ENCODE peak calls at places on chromosome 13, in six cellular contexts. A is WTC11, O is K562, L is A549, J is endothelial cell of umbilical vein, V is HepG2. U is an unnamed sample.

GRCh38 chr13:92573467-92574057 is 653.0 kb upstream of the GPC6 start:
- DNase-seq in J (no peak), O (peak), L (peak), A (peak), V (peak), U (no peak)

GRCh38 chr13:45219938-45220375 is 19.1 kb upstream of the KCTD4 start:
- DNase-seq in J (peak), V (no peak), A (no peak), O (no peak), L (peak), U (no peak)

GRCh38 chr13:41222259-41222852 is 28.0 kb upstream of the KBTBD7 start:
- DNase-seq in J (peak), A (peak), L (peak), O (peak), V (peak), U (no peak)

GRCh38 chr13:34757441-34757840 is 184.6 kb upstream of the NBEA start:
- DNase-seq in A (no peak), V (no peak), L (no peak), O (no peak), J (no peak), U (no peak)

GRCh38 chr13:92187378-92187989 is 789.1 kb downstream of the GPC5 start:
- DNase-seq in L (peak), J (peak), V (peak), O (peak), A (peak), U (no peak)

GRCh38 chr13:112821340-112822055 is 131.7 kb downstream of the ATP11A start:
- DNase-seq in V (no peak), A (peak), L (no peak), J (no peak), O (no peak), U (no peak)

GRCh38 chr13:50236898-50237318 is 221.7 kb downstream of the KCNRG start:
- DNase-seq in L (no peak), O (no peak), J (no peak), A (no peak), V (no peak), U (no peak)

GRCh38 chr13:48319458-48320395 is 16.2 kb downstream of the RB1 start:
- DNase-seq in A (no peak), O (no peak), J (no peak), V (no peak), L (no peak), U (no peak)

GRCh38 chr13:32850311-32851052 is 165.7 kb upstream of the KL start:
- DNase-seq in V (no peak), O (no peak), J (no peak), A (no peak), L (no peak), U (no peak)

GRCh38 chr13:49681837-49682236 is 9.4 kb downstream of the EBPL start:
- DNase-seq in J (no peak), V (no peak), A (no peak), O (no peak), L (no peak), U (no peak)

GRCh38 chr13:47100214-47100853 is 203.5 kb upstream of the HTR2A start:
- DNase-seq in O (no peak), V (no peak), A (no peak), L (no peak), J (no peak), U (no peak)

GRCh38 chr13:31320946-31321345 is 121.2 kb downstream of the B3GLCT start:
- DNase-seq in J (no peak), O (no peak), V (no peak), L (no peak), A (no peak), U (no peak)

GRCh38 chr13:56424246-56424645 is 716.5 kb upstream of the PRR20A start:
- DNase-seq in O (no peak), J (peak), L (no peak), V (no peak), A (no peak), U (no peak)

GRCh38 chr13:86870388-86870966 is 800.7 kb upstream of the SLITRK5 start:
- DNase-seq in V (peak), A (no peak), J (peak), L (peak), O (no peak), U (no peak)

GRCh38 chr13:32587014-32587773 is 942 bp downstream of the PDS5B start:
- DNase-seq in J (peak), L (peak), V (peak), O (peak), A (peak), U (no peak)

GRCh38 chr13:76936736-76937135 is 11.6 kb upstream of the ACOD1 start:
- DNase-seq in A (no peak), J (no peak), L (no peak), O (no peak), V (no peak), U (no peak)

GRCh38 chr13:79245937-79246574 is 160.0 kb downstream of the RBM26 start:
- DNase-seq in V (no peak), L (no peak), J (no peak), O (no peak), A (no peak), U (no peak)

GRCh38 chr13:79455331-79455730 is 25.6 kb upstream of the NDFIP2 start:
- DNase-seq in L (no peak), J (no peak), O (no peak), A (no peak), V (no peak), U (no peak)

GRCh38 chr13:24071423-24072075 is 89.0 kb upstream of the SPATA13 start:
- DNase-seq in A (no peak), J (peak), V (no peak), O (no peak), L (no peak), U (no peak)

GRCh38 chr13:33745370-33746324 is 72.3 kb upstream of the RFC3 start:
- DNase-seq in J (no peak), A (no peak), L (no peak), V (no peak), O (no peak), U (no peak)

GRCh38 chr13:62119739-62120700 is 704.4 kb upstream of the PCDH20 start:
- DNase-seq in O (no peak), L (no peak), V (no peak), A (no peak), J (peak), U (no peak)

GRCh38 chr13:96819375-96819774 is 174.9 kb downstream of the OXGR1 start:
- DNase-seq in O (no peak), V (no peak), A (no peak), L (no peak), J (no peak), U (no peak)

GRCh38 chr13:96816261-96816660 is 178.0 kb downstream of the OXGR1 start:
- DNase-seq in V (no peak), J (no peak), L (no peak), O (no peak), A (no peak), U (no peak)

GRCh38 chr13:96821381-96821780 is 172.9 kb downstream of the OXGR1 start:
- DNase-seq in V (no peak), L (no peak), O (no peak), A (no peak), J (no peak), U (no peak)

GRCh38 chr13:96816874-96817273 is 177.4 kb downstream of the OXGR1 start:
- DNase-seq in O (no peak), L (no peak), J (no peak), V (no peak), A (peak), U (no peak)

GRCh38 chr13:96817336-96817941 is 176.8 kb downstream of the OXGR1 start:
- DNase-seq in V (peak), O (no peak), J (peak), L (peak), A (no peak), U (no peak)
- TF ChIP-seq JUN in V (no peak), O (no peak), J (no peak), L (no peak), A (no peak), U (no peak)

GRCh38 chr13:110185696-110186095 is 121.3 kb downstream of the COL4A1 start:
- DNase-seq in O (no peak), J (no peak), L (no peak), A (no peak), V (no peak), U (no peak)
- TF ChIP-seq JUN in O (no peak), J (no peak), L (no peak), A (no peak), V (no peak), U (no peak)

GRCh38 chr13:51444922-51445321 is 7.9 kb downstream of the INTS6 start:
- DNase-seq in O (no peak), L (peak), J (peak), A (no peak), V (no peak), U (no peak)
- TF ChIP-seq JUN in O (no peak), L (no peak), J (no peak), A (no peak), V (no peak), U (no peak)

DNA sequence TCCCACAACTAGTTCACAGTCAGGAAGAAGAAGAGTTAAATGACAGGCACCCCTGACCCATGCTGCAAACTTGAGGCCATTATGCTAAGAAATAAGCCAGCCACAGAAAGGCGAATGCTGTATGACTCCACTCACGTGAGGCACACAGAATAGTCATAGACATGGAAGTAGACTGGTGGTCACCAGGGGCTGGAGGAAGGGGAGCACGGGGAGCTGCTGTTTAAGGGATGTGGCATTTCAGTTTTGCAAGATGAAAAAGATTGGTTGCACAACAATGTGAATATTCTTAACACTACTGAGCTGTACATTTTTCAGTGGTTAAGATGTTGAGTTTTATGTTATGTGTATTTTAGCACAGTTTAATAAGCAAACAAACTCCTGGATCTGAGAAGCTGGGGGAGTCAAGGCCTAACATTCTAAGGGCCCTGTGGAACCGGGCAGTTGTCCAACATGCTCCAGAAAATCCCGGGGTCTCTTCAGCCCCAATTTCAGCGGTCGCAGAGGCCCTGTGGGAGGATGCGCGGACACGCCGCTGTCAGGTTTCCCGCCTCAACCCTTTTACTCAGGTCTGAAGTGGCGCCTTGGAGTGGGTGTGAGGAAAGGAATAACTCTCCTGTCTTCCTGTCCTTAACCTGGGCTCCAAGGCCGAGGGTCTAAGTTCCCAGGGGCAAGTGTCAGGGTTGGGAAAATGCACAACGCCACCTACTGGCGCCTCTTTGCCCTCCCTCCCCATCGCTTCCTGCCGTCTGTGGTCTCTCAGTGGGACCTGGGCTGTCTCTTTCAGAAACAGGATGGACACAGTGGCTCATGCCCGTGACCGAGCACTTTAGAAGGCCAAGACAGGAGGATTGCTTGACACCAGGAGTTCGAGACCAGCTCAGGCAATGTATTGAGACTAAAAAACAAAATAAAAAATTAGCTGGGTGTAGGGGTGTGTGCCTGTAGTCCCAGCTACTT is 4.4 kb upstream of the TMEM272 start:
- DNase-seq in L (peak), J (no peak), O (peak), A (peak), V (peak), U (peak)
- TF ChIP-seq JUN in L (no peak), J (no peak), O (no peak), A (no peak), V (no peak), U (no peak)

DNA sequence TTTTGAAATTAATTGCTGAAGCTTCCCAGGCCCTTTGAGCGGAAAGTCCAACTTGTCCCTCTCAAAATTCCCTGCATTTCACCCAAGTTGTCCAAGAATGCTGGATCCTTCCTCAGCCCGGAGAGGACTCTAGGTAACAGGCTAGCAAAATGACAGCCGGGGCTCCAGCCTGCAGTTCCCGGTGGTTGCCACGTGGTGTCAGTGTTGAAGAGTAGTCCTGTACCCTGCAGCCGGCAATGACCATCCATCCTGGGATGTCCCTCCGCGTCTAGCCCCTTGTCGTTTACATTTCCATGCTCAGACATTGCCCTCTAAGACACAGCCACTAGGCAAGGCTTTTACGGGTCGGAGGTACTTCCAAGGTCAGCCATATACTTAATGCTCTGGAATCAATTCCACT is 31.4 kb upstream of the MTIF3 start:
- DNase-seq in L (peak), V (peak), A (peak), J (peak), O (peak), U (peak)
- TF ChIP-seq JUN in L (no peak), V (no peak), A (no peak), J (no peak), O (no peak), U (no peak)

GRCh38 chr13:29520671-29521070 is 74.8 kb downstream of the SLC7A1 start:
- DNase-seq in J (peak), L (no peak), O (no peak), A (no peak), V (no peak), U (no peak)
- TF ChIP-seq JUN in J (peak), L (no peak), O (no peak), A (no peak), V (no peak), U (no peak)

GRCh38 chr13:100588350-100589177 is at the start of gene GGACT:
- DNase-seq in J (peak), V (peak), L (peak), A (peak), O (peak), U (peak)
- TF ChIP-seq JUN in J (no peak), V (no peak), L (peak), A (peak), O (no peak), U (no peak)

U was measured in H1.